ENCODE peak calls at places on chromosome 10, in nine cellular contexts. One of them, this sample, is unnamed.
A peak's percentile ranks its signal among the peaks of the same experiment; 100 is the strongest.

GRCh38 chr10:5034588-5034987 is 30.9 kb upstream of the AKR1C2 start:
- DNase-seq in nephron progenitor cell: no peak
- DNase-seq in A549: no peak
- DNase-seq in astrocyte of the spinal cord: no peak
- DNase-seq in HFFc6: no peak
- DNase-seq in epithelial cell of esophagus: no peak
- DNase-seq in heart right ventricle: no peak
- DNase-seq in suprapubic skin: no peak
- DNase-seq in bronchial epithelial cell: no peak
- DNase-seq in this sample: no peak

GRCh38 chr10:98013776-98014175 is 16.6 kb downstream of the CRTAC1 start:
- DNase-seq in nephron progenitor cell: no peak
- DNase-seq in A549: no peak
- DNase-seq in astrocyte of the spinal cord: no peak
- DNase-seq in HFFc6: no peak
- DNase-seq in epithelial cell of esophagus: no peak
- DNase-seq in heart right ventricle: no peak
- DNase-seq in suprapubic skin: no peak
- DNase-seq in bronchial epithelial cell: no peak
- DNase-seq in this sample: no peak

GRCh38 chr10:84258034-84258695 is 13.3 kb downstream of the RGR start:
- DNase-seq in nephron progenitor cell: no peak
- DNase-seq in A549: no peak
- DNase-seq in astrocyte of the spinal cord: no peak
- DNase-seq in HFFc6: no peak
- DNase-seq in epithelial cell of esophagus: no peak
- DNase-seq in heart right ventricle: no peak
- DNase-seq in suprapubic skin: no peak
- DNase-seq in bronchial epithelial cell: no peak
- DNase-seq in this sample: no peak

GRCh38 chr10:75410135-75410787 is 8.7 kb upstream of the ZNF503 start:
- DNase-seq in nephron progenitor cell: peak; percentile 9
- DNase-seq in A549: no peak
- DNase-seq in astrocyte of the spinal cord: no peak
- DNase-seq in HFFc6: no peak
- DNase-seq in epithelial cell of esophagus: peak; percentile 95
- DNase-seq in heart right ventricle: peak; percentile 42
- DNase-seq in suprapubic skin: no peak
- DNase-seq in bronchial epithelial cell: peak; percentile 84
- DNase-seq in this sample: no peak

GRCh38 chr10:30784521-30784895 is 155.0 kb upstream of the LYZL2 start:
- DNase-seq in nephron progenitor cell: no peak
- DNase-seq in A549: no peak
- DNase-seq in astrocyte of the spinal cord: peak; percentile 72
- DNase-seq in HFFc6: no peak
- DNase-seq in epithelial cell of esophagus: no peak
- DNase-seq in heart right ventricle: no peak
- DNase-seq in suprapubic skin: no peak
- DNase-seq in bronchial epithelial cell: no peak
- DNase-seq in this sample: no peak

GRCh38 chr10:90579602-90580242 is 278.1 kb downstream of the HTR7 start:
- DNase-seq in nephron progenitor cell: no peak
- DNase-seq in A549: peak; percentile 38
- DNase-seq in astrocyte of the spinal cord: peak; percentile 52
- DNase-seq in HFFc6: peak; percentile 3
- DNase-seq in epithelial cell of esophagus: peak; percentile 66
- DNase-seq in heart right ventricle: no peak
- DNase-seq in suprapubic skin: no peak
- DNase-seq in bronchial epithelial cell: peak; percentile 80
- DNase-seq in this sample: no peak

GRCh38 chr10:69948261-69948660 is 104.4 kb upstream of the MACROH2A2 start:
- DNase-seq in nephron progenitor cell: no peak
- DNase-seq in A549: no peak
- DNase-seq in astrocyte of the spinal cord: no peak
- DNase-seq in HFFc6: no peak
- DNase-seq in epithelial cell of esophagus: no peak
- DNase-seq in heart right ventricle: no peak
- DNase-seq in suprapubic skin: no peak
- DNase-seq in bronchial epithelial cell: no peak
- DNase-seq in this sample: no peak

GRCh38 chr10:60731134-60731883 is 47.0 kb upstream of the CDK1 start:
- DNase-seq in nephron progenitor cell: no peak
- DNase-seq in A549: no peak
- DNase-seq in astrocyte of the spinal cord: no peak
- DNase-seq in HFFc6: no peak
- DNase-seq in epithelial cell of esophagus: peak; percentile 41
- DNase-seq in heart right ventricle: no peak
- DNase-seq in suprapubic skin: no peak
- DNase-seq in bronchial epithelial cell: peak; percentile 40
- DNase-seq in this sample: peak; percentile 56

GRCh38 chr10:73773152-73773879 is 8.5 kb upstream of the CHCHD1 start:
- DNase-seq in nephron progenitor cell: no peak
- DNase-seq in A549: no peak
- DNase-seq in astrocyte of the spinal cord: no peak
- DNase-seq in HFFc6: no peak
- DNase-seq in epithelial cell of esophagus: no peak
- DNase-seq in heart right ventricle: no peak
- DNase-seq in suprapubic skin: no peak
- DNase-seq in bronchial epithelial cell: no peak
- DNase-seq in this sample: no peak

GRCh38 chr10:62352356-62352963 is 21.7 kb upstream of the ZNF365 start:
- DNase-seq in nephron progenitor cell: no peak
- DNase-seq in A549: no peak
- DNase-seq in astrocyte of the spinal cord: peak; percentile 18
- DNase-seq in HFFc6: peak; percentile 64
- DNase-seq in epithelial cell of esophagus: peak; percentile 80
- DNase-seq in heart right ventricle: no peak
- DNase-seq in suprapubic skin: no peak
- DNase-seq in bronchial epithelial cell: peak; percentile 86
- DNase-seq in this sample: no peak

GRCh38 chr10:1576467-1577259 is 160.7 kb downstream of the ADARB2 start:
- DNase-seq in nephron progenitor cell: no peak
- DNase-seq in A549: no peak
- DNase-seq in astrocyte of the spinal cord: no peak
- DNase-seq in HFFc6: no peak
- DNase-seq in epithelial cell of esophagus: no peak
- DNase-seq in heart right ventricle: no peak
- DNase-seq in suprapubic skin: no peak
- DNase-seq in bronchial epithelial cell: no peak
- DNase-seq in this sample: no peak

DNA sequence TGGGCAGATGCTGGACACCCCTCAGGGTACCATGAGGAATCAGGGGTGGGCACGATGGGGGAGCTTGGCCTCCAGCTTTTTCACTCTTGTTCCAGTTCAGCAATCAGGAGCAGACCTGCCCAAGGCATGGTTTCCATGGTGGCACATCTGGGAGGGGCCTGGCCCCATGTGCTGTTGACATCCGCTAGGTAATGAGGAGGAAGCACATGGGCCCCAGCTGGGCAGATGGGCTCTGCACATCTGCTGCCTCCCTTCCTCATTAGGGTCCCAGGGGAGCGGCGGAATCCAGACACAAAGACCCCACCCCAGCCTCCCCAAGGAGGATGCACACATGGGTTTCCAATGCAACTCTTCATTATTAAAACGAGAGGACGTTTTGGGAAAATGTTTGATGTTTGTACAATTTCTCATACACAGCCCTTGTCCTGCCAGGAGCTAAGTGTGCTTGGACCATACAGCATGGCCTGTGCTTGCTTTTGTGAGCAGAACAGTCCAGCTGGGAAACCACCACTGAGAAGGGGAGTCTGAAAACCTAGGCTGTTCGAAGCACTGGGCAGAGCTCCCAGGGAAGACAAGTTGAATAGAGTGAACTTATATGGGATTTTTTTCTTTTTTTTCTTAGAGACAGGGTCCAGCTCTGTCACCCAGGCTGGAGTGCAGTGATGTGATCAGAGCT is 23.7 kb downstream of the FAM107B start:
- DNase-seq in nephron progenitor cell: peak; percentile 10
- DNase-seq in A549: no peak
- DNase-seq in astrocyte of the spinal cord: no peak
- DNase-seq in HFFc6: no peak
- DNase-seq in epithelial cell of esophagus: no peak
- DNase-seq in heart right ventricle: peak; percentile 40
- DNase-seq in suprapubic skin: peak; percentile 71
- DNase-seq in bronchial epithelial cell: no peak
- DNase-seq in this sample: no peak
- TF ChIP-seq CTCF in nephron progenitor cell: no peak
- TF ChIP-seq CTCF in A549: no peak
- TF ChIP-seq CTCF in astrocyte of the spinal cord: no peak
- TF ChIP-seq CTCF in HFFc6: no peak
- TF ChIP-seq CTCF in epithelial cell of esophagus: no peak
- TF ChIP-seq CTCF in heart right ventricle: no peak
- TF ChIP-seq CTCF in suprapubic skin: no peak
- TF ChIP-seq CTCF in bronchial epithelial cell: no peak
- TF ChIP-seq CTCF in this sample: no peak

GRCh38 chr10:127522298-127522697 is 26.8 kb upstream of the NPS start:
- DNase-seq in nephron progenitor cell: no peak
- DNase-seq in A549: no peak
- DNase-seq in astrocyte of the spinal cord: no peak
- DNase-seq in HFFc6: no peak
- DNase-seq in epithelial cell of esophagus: no peak
- DNase-seq in heart right ventricle: no peak
- DNase-seq in suprapubic skin: no peak
- DNase-seq in bronchial epithelial cell: no peak
- DNase-seq in this sample: no peak

GRCh38 chr10:127525686-127526085 is 23.4 kb upstream of the NPS start:
- DNase-seq in nephron progenitor cell: no peak
- DNase-seq in A549: no peak
- DNase-seq in astrocyte of the spinal cord: no peak
- DNase-seq in HFFc6: no peak
- DNase-seq in epithelial cell of esophagus: no peak
- DNase-seq in heart right ventricle: no peak
- DNase-seq in suprapubic skin: no peak
- DNase-seq in bronchial epithelial cell: no peak
- DNase-seq in this sample: no peak

GRCh38 chr10:127527320-127527719 is 21.8 kb upstream of the NPS start:
- DNase-seq in nephron progenitor cell: no peak
- DNase-seq in A549: no peak
- DNase-seq in astrocyte of the spinal cord: no peak
- DNase-seq in HFFc6: no peak
- DNase-seq in epithelial cell of esophagus: no peak
- DNase-seq in heart right ventricle: no peak
- DNase-seq in suprapubic skin: no peak
- DNase-seq in bronchial epithelial cell: no peak
- DNase-seq in this sample: no peak

GRCh38 chr10:127524869-127525268 is 24.2 kb upstream of the NPS start:
- DNase-seq in nephron progenitor cell: no peak
- DNase-seq in A549: peak; percentile 19
- DNase-seq in astrocyte of the spinal cord: no peak
- DNase-seq in HFFc6: no peak
- DNase-seq in epithelial cell of esophagus: peak; percentile 20
- DNase-seq in heart right ventricle: no peak
- DNase-seq in suprapubic skin: no peak
- DNase-seq in bronchial epithelial cell: peak; percentile 24
- DNase-seq in this sample: no peak

GRCh38 chr10:127524229-127524628 is 24.9 kb upstream of the NPS start:
- DNase-seq in nephron progenitor cell: no peak
- DNase-seq in A549: peak; percentile 16
- DNase-seq in astrocyte of the spinal cord: no peak
- DNase-seq in HFFc6: no peak
- DNase-seq in epithelial cell of esophagus: no peak
- DNase-seq in heart right ventricle: no peak
- DNase-seq in suprapubic skin: no peak
- DNase-seq in bronchial epithelial cell: no peak
- DNase-seq in this sample: no peak
- TF ChIP-seq CTCF in nephron progenitor cell: peak; percentile 26
- TF ChIP-seq CTCF in A549: no peak
- TF ChIP-seq CTCF in astrocyte of the spinal cord: peak; percentile 1
- TF ChIP-seq CTCF in HFFc6: no peak
- TF ChIP-seq CTCF in epithelial cell of esophagus: peak; percentile 7
- TF ChIP-seq CTCF in heart right ventricle: no peak
- TF ChIP-seq CTCF in suprapubic skin: no peak
- TF ChIP-seq CTCF in bronchial epithelial cell: peak; percentile 6
- TF ChIP-seq CTCF in this sample: no peak

DNA sequence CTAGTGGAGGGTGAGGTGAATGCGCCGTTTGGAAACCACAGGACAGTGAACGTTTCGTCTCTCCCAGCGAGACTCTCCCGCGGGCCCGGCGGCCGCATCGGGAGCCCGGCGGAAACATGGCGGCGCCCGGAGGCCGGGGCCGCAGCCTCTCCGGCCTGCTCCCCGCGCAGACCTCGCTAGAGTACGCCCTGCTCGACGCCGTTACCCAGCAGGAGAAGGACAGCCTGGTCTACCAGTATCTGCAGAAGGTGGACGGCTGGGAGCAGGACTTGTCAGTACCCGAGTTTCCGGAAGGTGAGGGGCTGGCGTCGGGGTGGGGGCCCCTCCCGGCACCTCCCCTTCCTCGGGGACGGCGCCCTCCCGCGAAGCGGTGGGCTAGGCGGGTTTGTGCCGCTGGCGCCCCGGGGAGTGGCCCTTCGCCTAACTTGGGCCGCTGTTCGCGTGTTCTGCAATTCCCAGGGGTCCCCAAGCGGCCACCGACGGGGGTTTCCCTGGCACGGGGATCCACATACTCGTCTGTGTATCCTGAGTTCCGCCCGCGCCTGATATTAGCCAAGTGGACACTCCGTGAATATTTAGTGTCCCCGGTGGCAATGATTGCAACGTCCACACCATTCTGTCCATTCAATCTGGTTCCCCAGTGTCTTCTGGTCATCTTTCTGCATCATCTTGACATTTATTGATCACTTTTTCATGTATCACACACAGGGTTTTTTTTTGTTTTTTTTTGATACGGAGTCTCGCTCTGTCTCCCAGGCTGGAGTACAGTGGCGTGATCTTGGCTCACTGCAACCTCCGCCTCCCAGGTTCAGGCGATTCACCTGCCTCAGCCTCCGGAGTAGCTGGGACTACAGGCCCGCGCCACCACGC is 531 bp downstream of the NHLRC2 start:
- DNase-seq in nephron progenitor cell: peak; percentile 66
- DNase-seq in A549: peak; percentile 62
- DNase-seq in astrocyte of the spinal cord: peak; percentile 56
- DNase-seq in HFFc6: peak; percentile 18
- DNase-seq in epithelial cell of esophagus: peak; percentile 37
- DNase-seq in heart right ventricle: peak; percentile 58
- DNase-seq in suprapubic skin: peak; percentile 83
- DNase-seq in bronchial epithelial cell: peak; percentile 15
- DNase-seq in this sample: peak; percentile 72
- TF ChIP-seq CTCF in nephron progenitor cell: no peak
- TF ChIP-seq CTCF in A549: no peak
- TF ChIP-seq CTCF in astrocyte of the spinal cord: no peak
- TF ChIP-seq CTCF in HFFc6: peak; percentile 41
- TF ChIP-seq CTCF in epithelial cell of esophagus: no peak
- TF ChIP-seq CTCF in heart right ventricle: no peak
- TF ChIP-seq CTCF in suprapubic skin: no peak
- TF ChIP-seq CTCF in bronchial epithelial cell: no peak
- TF ChIP-seq CTCF in this sample: no peak

DNA sequence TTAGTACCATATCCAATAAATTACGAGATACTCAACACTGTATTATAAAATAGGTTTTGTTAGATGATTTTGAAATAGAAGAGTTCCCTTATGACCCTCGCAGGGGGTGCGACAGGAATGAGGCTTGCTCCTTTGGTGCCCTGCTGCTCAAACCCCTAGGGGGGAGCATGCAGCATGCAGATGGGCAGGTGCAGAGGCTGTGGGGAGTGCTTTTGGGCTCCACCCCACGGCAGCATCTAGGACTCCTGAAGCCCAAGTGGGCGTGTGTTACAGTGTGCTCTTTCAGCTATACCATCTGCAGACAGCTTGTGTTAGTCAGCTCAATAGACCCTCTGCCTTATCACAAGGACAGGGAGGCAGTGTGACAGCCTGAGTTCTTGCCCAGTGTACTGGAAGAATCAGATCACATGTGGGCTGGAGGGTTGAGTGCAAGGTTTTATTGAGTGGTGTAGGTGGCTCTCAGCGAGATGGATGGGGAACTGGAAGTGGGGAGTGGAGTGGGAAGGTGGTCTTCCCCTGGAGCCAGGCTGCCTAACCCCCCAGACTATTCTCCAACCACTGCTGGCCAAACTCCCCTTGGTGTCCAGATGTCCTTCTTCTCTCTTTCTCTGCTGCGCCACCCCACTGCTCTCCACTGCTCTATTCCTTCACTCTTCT is 3.1 kb upstream of the MRC1 start:
- DNase-seq in nephron progenitor cell: no peak
- DNase-seq in A549: peak; percentile 31
- DNase-seq in astrocyte of the spinal cord: no peak
- DNase-seq in HFFc6: no peak
- DNase-seq in epithelial cell of esophagus: peak; percentile 25
- DNase-seq in heart right ventricle: no peak
- DNase-seq in suprapubic skin: no peak
- DNase-seq in bronchial epithelial cell: no peak
- DNase-seq in this sample: no peak
- TF ChIP-seq CTCF in nephron progenitor cell: no peak
- TF ChIP-seq CTCF in A549: peak; percentile 14
- TF ChIP-seq CTCF in astrocyte of the spinal cord: no peak
- TF ChIP-seq CTCF in HFFc6: peak; percentile 45
- TF ChIP-seq CTCF in epithelial cell of esophagus: peak; percentile 38
- TF ChIP-seq CTCF in heart right ventricle: no peak
- TF ChIP-seq CTCF in suprapubic skin: no peak
- TF ChIP-seq CTCF in bronchial epithelial cell: no peak
- TF ChIP-seq CTCF in this sample: no peak